ENCODE peak calls at places on chromosomes 7 and 10, in eight cellular contexts. K is IMR-90, B is esophagus muscularis mucosa, I is stomach, N is erythroblast, G is GM12891, P is A549, Y is tibial nerve. U is an unnamed sample.

GRCh38 chr7:128672927-128673517 is 930 bp downstream of the GARIN1A start:
- DNase-seq in K (peak; percentile 24), B (no peak), I (no peak), N (peak; percentile 24), G (no peak), P (peak; percentile 43), Y (no peak), U (no peak)

GRCh38 chr10:71962915-71963314 is 1.3 kb upstream of the CHST3 start:
- DNase-seq in K (no peak), B (no peak), I (no peak), N (no peak), G (no peak), P (no peak), Y (no peak), U (no peak)

GRCh38 chr10:128152741-128153583 is 26.7 kb upstream of the MKI67 start:
- DNase-seq in K (no peak), B (no peak), I (no peak), N (no peak), G (no peak), P (no peak), Y (no peak), U (no peak)

GRCh38 chr10:79013406-79013805 is 55.4 kb upstream of the ZMIZ1 start:
- DNase-seq in K (no peak), B (no peak), I (no peak), N (no peak), G (no peak), P (no peak), Y (no peak), U (no peak)

GRCh38 chr10:76428541-76429330 is 997.3 kb downstream of the LRMDA start:
- DNase-seq in K (peak; percentile 95), B (no peak), I (no peak), N (no peak), G (no peak), P (peak; percentile 17), Y (no peak), U (no peak)

GRCh38 chr7:80078159-80078731 is 56.4 kb upstream of the GNAI1 start:
- DNase-seq in K (peak; percentile 40), B (no peak), I (no peak), N (peak; percentile 64), G (no peak), P (no peak), Y (no peak), U (no peak)

GRCh38 chr10:114042895-114043531 is 653 bp upstream of the ADRB1 start:
- DNase-seq in K (peak; percentile 4), B (no peak), I (peak; percentile 36), N (no peak), G (no peak), P (peak; percentile 63), Y (no peak), U (peak; percentile 62)

GRCh38 chr10:116168329-116168728 is 104.7 kb downstream of the GFRA1 start:
- DNase-seq in K (no peak), B (no peak), I (no peak), N (no peak), G (no peak), P (no peak), Y (no peak), U (no peak)

GRCh38 chr7:365593-365992 is 75.6 kb downstream of the FOXL3 start:
- DNase-seq in K (no peak), B (no peak), I (no peak), N (no peak), G (no peak), P (no peak), Y (no peak), U (peak; percentile 22)

GRCh38 chr7:159145544-159145891 is 851 bp upstream of the VIPR2 start:
- DNase-seq in K (no peak), B (no peak), I (no peak), N (no peak), G (no peak), P (no peak), Y (no peak), U (no peak)
- TF ChIP-seq POLR2A in K (no peak), B (no peak), I (no peak), N (no peak), G (no peak), P (no peak), Y (no peak), U (no peak)

DNA sequence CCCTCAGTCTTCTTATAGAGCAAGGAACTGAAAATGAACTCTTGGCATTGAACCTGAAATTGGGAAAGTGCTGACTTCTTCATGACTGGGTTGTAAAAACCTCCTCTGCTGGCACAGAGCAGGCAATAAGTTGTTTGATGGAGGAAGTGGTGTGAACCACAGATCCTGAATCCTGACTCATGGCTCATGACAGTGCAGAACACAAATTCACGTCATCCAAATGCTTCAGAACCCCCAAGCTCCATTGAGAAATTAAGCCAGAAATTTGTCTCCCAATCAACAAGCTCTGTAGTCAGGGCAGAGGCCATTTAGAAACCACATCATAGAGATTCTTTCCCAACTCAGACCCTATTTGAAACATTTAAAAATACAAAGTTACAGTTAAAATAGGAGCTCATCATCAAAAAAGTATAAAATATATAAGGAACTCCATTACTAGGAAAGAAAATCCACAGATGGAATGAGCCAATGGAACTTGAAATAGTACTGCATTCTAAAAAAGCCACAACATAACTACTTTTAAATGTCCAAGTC is 10.3 kb upstream of the STK17A start:
- DNase-seq in K (peak; percentile 100), B (peak; percentile 87), I (no peak), N (peak; percentile 90), G (no peak), P (peak; percentile 94), Y (no peak), U (no peak)
- TF ChIP-seq POLR2A in K (no peak), B (no peak), I (no peak), N (no peak), G (no peak), P (no peak), Y (no peak), U (no peak)

GRCh38 chr10:60309891-60310290 is 79.8 kb downstream of the ANK3 start:
- DNase-seq in K (no peak), B (no peak), I (no peak), N (no peak), G (no peak), P (no peak), Y (no peak), U (no peak)
- TF ChIP-seq POLR2A in K (no peak), B (no peak), I (no peak), N (no peak), G (no peak), P (no peak), Y (no peak), U (no peak)

GRCh38 chr7:119256446-119257131 is 1016.4 kb upstream of the KCND2 start:
- DNase-seq in K (no peak), B (no peak), I (no peak), N (no peak), G (no peak), P (no peak), Y (no peak), U (no peak)

GRCh38 chr7:119256001-119256400 is 1017.0 kb upstream of the KCND2 start:
- DNase-seq in K (no peak), B (no peak), I (no peak), N (no peak), G (no peak), P (no peak), Y (no peak), U (no peak)

GRCh38 chr7:119254741-119255140 is 1018.2 kb upstream of the KCND2 start:
- DNase-seq in K (no peak), B (no peak), I (no peak), N (no peak), G (no peak), P (no peak), Y (no peak), U (no peak)

GRCh38 chr7:119252962-119253361 is 1020.0 kb upstream of the KCND2 start:
- DNase-seq in K (no peak), B (no peak), I (no peak), N (no peak), G (no peak), P (no peak), Y (no peak), U (no peak)
- TF ChIP-seq POLR2A in K (no peak), B (no peak), I (no peak), N (no peak), G (no peak), P (no peak), Y (no peak), U (no peak)

GRCh38 chr10:13707156-13707881 is 120.6 kb downstream of the PRPF18 start:
- DNase-seq in K (peak; percentile 95), B (no peak), I (peak; percentile 75), N (peak; percentile 82), G (no peak), P (peak; percentile 61), Y (peak; percentile 66), U (peak; percentile 65)
- TF ChIP-seq POLR2A in K (peak; percentile 17), B (no peak), I (no peak), N (peak; percentile 23), G (peak; percentile 19), P (peak; percentile 34), Y (peak; percentile 32), U (no peak)

GRCh38 chr10:75403144-75404022 is 1.8 kb upstream of the ZNF503 start:
- DNase-seq in K (no peak), B (no peak), I (peak; percentile 63), N (no peak), G (no peak), P (peak; percentile 42), Y (peak; percentile 14), U (peak; percentile 64)
- TF ChIP-seq POLR2A in K (no peak), B (no peak), I (no peak), N (no peak), G (no peak), P (peak; percentile 17), Y (no peak), U (no peak)

GRCh38 chr10:24415455-24416169 is 206.7 kb downstream of the KIAA1217 start:
- DNase-seq in K (peak; percentile 22), B (no peak), I (peak; percentile 63), N (no peak), G (no peak), P (no peak), Y (peak; percentile 90), U (peak; percentile 17)
- TF ChIP-seq POLR2A in K (no peak), B (peak; percentile 20), I (no peak), N (no peak), G (no peak), P (no peak), Y (peak; percentile 27), U (no peak)

GRCh38 chr10:48572414-48572813 is 32.5 kb downstream of the ARHGAP22 start:
- DNase-seq in K (peak; percentile 73), B (no peak), I (no peak), N (no peak), G (no peak), P (no peak), Y (no peak), U (no peak)
- TF ChIP-seq POLR2A in K (no peak), B (no peak), I (no peak), N (no peak), G (no peak), P (no peak), Y (no peak), U (no peak)

U was measured in Peyer's patch.